ENCODE peak calls at places on chromosomes 5 and 9, in nine cellular contexts. C, N, T, G, E, P, R, V and F are unnamed samples.

GRCh38 chr9:12849486-12850010 is 74.7 kb downstream of the LURAP1L start:
- DNase-seq in R (no peak), E (peak; percentile 39), T (no peak), N (no peak), C (no peak), V (no peak), P (no peak), G (no peak), F (no peak)

GRCh38 chr9:72280913-72281500 is 84.0 kb downstream of the ZFAND5 start:
- DNase-seq in P (peak; percentile 75), G (peak; percentile 59), R (peak; percentile 59), T (peak; percentile 75), E (peak; percentile 64), C (peak; percentile 78), V (peak; percentile 60), N (peak; percentile 87), F (peak; percentile 82)

GRCh38 chr9:118108971-118109370 is 404.8 kb downstream of the TLR4 start:
- DNase-seq in G (no peak), N (no peak), C (no peak), T (no peak), R (no peak), V (no peak), P (no peak), E (no peak), F (no peak)

GRCh38 chr5:1479581-1480188 is 34.4 kb upstream of the SLC6A3 start:
- DNase-seq in V (no peak), C (peak; percentile 77), T (peak; percentile 64), E (peak; percentile 35), N (peak; percentile 65), P (no peak), R (peak; percentile 87), G (peak; percentile 65), F (peak; percentile 62)

GRCh38 chr9:71853084-71853483 is 57.9 kb downstream of the ABHD17B start:
- DNase-seq in G (no peak), E (no peak), N (no peak), V (no peak), R (no peak), P (no peak), T (no peak), C (no peak), F (no peak)

GRCh38 chr5:169860585-169860984 is 119.7 kb downstream of the INSYN2B start:
- DNase-seq in T (no peak), R (no peak), E (no peak), P (no peak), C (no peak), N (no peak), G (no peak), V (no peak), F (no peak)

GRCh38 chr9:30197954-30198353 is 2186.5 kb upstream of the ACO1 start:
- DNase-seq in G (peak; percentile 45), C (no peak), P (no peak), N (peak; percentile 18), E (peak; percentile 25), R (no peak), V (no peak), T (peak; percentile 14), F (peak; percentile 46)

GRCh38 chr5:6804766-6805165 is 91.5 kb downstream of the TENT4A start:
- DNase-seq in P (no peak), R (no peak), G (no peak), T (no peak), C (peak; percentile 63), E (no peak), V (no peak), N (no peak), F (no peak)

GRCh38 chr5:94575196-94575595 is 43.2 kb downstream of the KIAA0825 start:
- DNase-seq in P (no peak), C (no peak), E (no peak), N (no peak), T (no peak), G (no peak), V (no peak), R (peak; percentile 6), F (no peak)

GRCh38 chr9:136881691-136882108 is 4.6 kb upstream of the TRAF2 start:
- DNase-seq in T (peak; percentile 29), V (no peak), G (peak; percentile 27), E (no peak), R (no peak), C (peak; percentile 57), N (no peak), P (peak; percentile 65), F (peak; percentile 82)

GRCh38 chr5:173056783-173057061 is 570 bp downstream of the CREBRF start:
- DNase-seq in C (no peak), G (no peak), R (peak; percentile 88), T (peak; percentile 91), P (no peak), N (no peak), E (no peak), V (no peak), F (no peak)

GRCh38 chr5:83549681-83550080 is 78.1 kb downstream of the VCAN start:
- DNase-seq in R (no peak), C (no peak), N (no peak), P (no peak), G (no peak), E (no peak), T (no peak), V (no peak), F (no peak)
- H3K4me2 ChIP-seq in R (no peak overlapping the region), C (peak overlapping the region; percentile 36), N (no peak overlapping the region), P (no peak overlapping the region), G (no peak overlapping the region), E (no peak overlapping the region), T (no peak overlapping the region), V (no peak overlapping the region), F (no peak overlapping the region)

GRCh38 chr9:96651626-96652025 is 3.5 kb downstream of the PRXL2C start:
- DNase-seq in V (no peak), N (peak; percentile 12), T (no peak), R (peak; percentile 48), E (peak; percentile 61), C (peak; percentile 63), P (peak; percentile 17), G (peak; percentile 36), F (no peak)

GRCh38 chr9:96641514-96641913 is 13.6 kb downstream of the PRXL2C start:
- DNase-seq in N (no peak), T (no peak), P (no peak), G (no peak), R (no peak), C (no peak), V (no peak), E (no peak), F (no peak)

GRCh38 chr9:96649620-96650323 is 5.3 kb downstream of the PRXL2C start:
- DNase-seq in N (peak; percentile 6), T (no peak), C (no peak), R (no peak), V (no peak), P (no peak), E (no peak), G (no peak), F (no peak)

GRCh38 chr9:96644137-96644536 is 11.0 kb downstream of the PRXL2C start:
- DNase-seq in P (no peak), V (no peak), R (no peak), N (no peak), E (peak; percentile 1), C (no peak), G (no peak), T (no peak), F (no peak)

GRCh38 chr9:96646081-96646991 is 8.8 kb downstream of the PRXL2C start:
- DNase-seq in E (no peak), R (no peak), G (no peak), C (peak; percentile 94), T (no peak), P (no peak), N (no peak), V (no peak), F (no peak)
- TF ChIP-seq EZH2phosphoT487 in E (no peak), R (no peak), G (no peak), C (peak; percentile 47), T (no peak), P (no peak), N (no peak), V (no peak), F (no peak)

GRCh38 chr5:159105318-159106053 is 5.8 kb upstream of the EBF1 start:
- DNase-seq in P (no peak), G (no peak), C (no peak), N (peak; percentile 68), E (no peak), V (no peak), R (no peak), T (peak; percentile 64), F (no peak)

GRCh38 chr5:159104759-159105317 is 5.1 kb upstream of the EBF1 start:
- DNase-seq in C (no peak), E (no peak), V (no peak), N (peak; percentile 24), T (peak; percentile 27), R (no peak), G (no peak), P (no peak), F (no peak)

GRCh38 chr5:159106193-159106568 is 6.5 kb upstream of the EBF1 start:
- DNase-seq in N (no peak), V (no peak), E (no peak), C (no peak), T (peak; percentile 11), R (no peak), P (no peak), G (peak; percentile 50), F (no peak)

GRCh38 chr5:159107308-159107707 is 7.6 kb upstream of the EBF1 start:
- DNase-seq in P (no peak), V (no peak), T (no peak), G (no peak), R (no peak), C (no peak), E (no peak), N (no peak), F (no peak)

DNA sequence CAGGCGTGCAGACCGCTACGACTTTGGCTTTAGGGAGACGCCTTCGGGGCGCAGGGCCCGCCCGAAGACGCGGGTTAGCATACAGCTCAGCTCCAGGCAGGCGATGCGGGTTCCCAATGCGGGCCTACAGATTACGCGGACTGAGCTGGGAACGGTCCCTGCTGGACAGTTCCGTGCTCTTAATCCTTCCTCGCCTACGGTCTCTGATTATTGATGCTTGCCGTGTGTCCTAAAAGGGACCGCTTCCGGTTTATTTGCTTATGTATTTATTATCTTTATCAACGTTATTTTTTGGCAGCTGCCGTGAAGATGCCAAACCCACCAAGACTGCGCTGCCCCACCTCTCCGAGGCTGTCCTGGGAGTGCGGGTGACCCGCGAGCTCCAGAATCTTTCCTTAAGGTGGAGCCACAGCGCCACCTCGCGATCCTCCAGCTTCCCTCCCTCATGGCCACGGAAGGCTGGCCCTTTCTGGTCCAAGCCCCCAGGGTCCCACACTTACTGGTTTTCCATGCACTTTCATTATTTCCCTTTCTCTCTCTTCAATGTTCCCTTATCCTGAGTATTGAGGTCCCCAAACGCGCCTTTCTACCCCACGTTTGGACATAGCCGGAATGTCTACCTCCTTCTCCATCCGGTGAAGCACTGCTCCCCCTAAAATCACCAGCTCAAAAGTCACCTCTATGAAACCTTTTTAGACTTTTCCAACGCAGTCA is 7.0 kb upstream of the EBF1 start:
- DNase-seq in P (peak; percentile 62), N (peak; percentile 92), T (peak; percentile 93), E (peak; percentile 69), G (peak; percentile 89), V (peak; percentile 33), C (peak; percentile 86), R (peak; percentile 91), F (peak; percentile 82)
- H3K4me3 ChIP-seq in P (peak overlapping the region; percentile 48), N (peak overlapping the region; percentile 56), T (peak overlapping the region; percentile 48), E (peak overlapping the region; percentile 44), G (peak overlapping the region; percentile 51), V (no peak overlapping the region), C (peak overlapping the region; percentile 68), R (peak overlapping the region; percentile 28), F (peak overlapping the region; percentile 9)

DNA sequence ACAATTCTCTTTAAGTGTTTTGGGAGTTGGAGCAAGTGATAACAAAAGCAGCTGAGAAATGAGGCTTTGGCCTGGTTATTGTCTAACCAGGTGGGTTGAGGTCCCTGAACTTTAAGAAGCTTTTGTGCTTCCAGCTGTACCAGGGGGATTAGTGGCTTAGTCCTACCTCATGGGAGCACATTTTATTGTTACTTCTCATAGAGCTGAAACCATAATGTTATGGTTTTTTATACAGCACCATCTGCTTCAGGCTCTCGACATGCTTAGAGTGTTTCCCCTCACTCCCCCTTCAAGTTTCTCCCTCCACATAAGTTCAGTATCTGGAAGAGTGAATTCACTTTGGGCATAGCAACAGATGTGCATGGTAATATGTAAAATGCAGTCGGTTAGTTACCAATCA is 95.7 kb upstream of the SPRY4 start:
- DNase-seq in P (no peak), R (no peak), C (no peak), V (no peak), N (no peak), G (no peak), T (peak; percentile 56), E (no peak), F (no peak)
- H3K4me2 ChIP-seq in P (no peak overlapping the region), R (no peak overlapping the region), C (no peak overlapping the region), V (no peak overlapping the region), N (no peak overlapping the region), G (no peak overlapping the region), T (peak overlapping the region; percentile 63), E (no peak overlapping the region), F (no peak overlapping the region)